ENCODE peak calls at places on chromosomes 7 and 10, in ten cellular contexts. B, U, X, K, Q, J, R, Z, M and H are unnamed samples.
A peak's percentile ranks its signal among the peaks of the same experiment; 100 is the strongest.

GRCh38 chr10:98168766-98169165 is 34.3 kb downstream of the R3HCC1L start:
- DNase-seq in B (no peak), U (no peak), X (no peak), K (no peak), Q (no peak), J (no peak), R (no peak), Z (no peak), M (no peak), H (no peak)

GRCh38 chr10:30500963-30501504 is 67.0 kb downstream of the MAP3K8 start:
- DNase-seq in B (no peak), U (no peak), X (no peak), K (no peak), Q (no peak), J (no peak), R (no peak), Z (no peak), M (no peak), H (no peak)

GRCh38 chr10:91313-91712 is 42.2 kb upstream of the TUBB8 start:
- DNase-seq in B (no peak), U (no peak), X (no peak), K (no peak), Q (no peak), J (no peak), R (no peak), Z (no peak), M (no peak), H (no peak)

GRCh38 chr7:38524786-38525185 is 106.4 kb downstream of the AMPH start:
- DNase-seq in B (peak; percentile 1), U (no peak), X (no peak), K (no peak), Q (no peak), J (no peak), R (no peak), Z (no peak), M (no peak), H (no peak)

GRCh38 chr7:128459394-128459878 is 3.8 kb downstream of the HILPDA start:
- DNase-seq in B (peak; percentile 52), U (peak; percentile 29), X (no peak), K (peak; percentile 22), Q (peak; percentile 61), J (peak; percentile 19), R (peak; percentile 71), Z (no peak), M (peak; percentile 92), H (peak; percentile 88)

GRCh38 chr10:96496281-96496925 is 17.3 kb downstream of the TLL2 start:
- DNase-seq in B (no peak), U (no peak), X (no peak), K (no peak), Q (no peak), J (no peak), R (no peak), Z (no peak), M (no peak), H (peak; percentile 58)

GRCh38 chr10:98664329-98665042 is 217.8 kb upstream of the HPS1 start:
- DNase-seq in B (peak; percentile 16), U (peak; percentile 4), X (no peak), K (no peak), Q (peak; percentile 4), J (no peak), R (no peak), Z (no peak), M (peak; percentile 11), H (peak; percentile 53)

GRCh38 chr7:66928388-66928787 is 7.4 kb downstream of the TMEM248 start:
- DNase-seq in B (no peak), U (no peak), X (no peak), K (no peak), Q (no peak), J (no peak), R (no peak), Z (no peak), M (no peak), H (no peak)

GRCh38 chr7:98289333-98289875 is 7.9 kb downstream of the BRI3 start:
- DNase-seq in B (no peak), U (no peak), X (no peak), K (no peak), Q (no peak), J (no peak), R (no peak), Z (no peak), M (no peak), H (no peak)

GRCh38 chr10:80579370-80579769 is 41.7 kb downstream of the SH2D4B start:
- DNase-seq in B (no peak), U (no peak), X (no peak), K (no peak), Q (no peak), J (no peak), R (no peak), Z (no peak), M (no peak), H (no peak)

GRCh38 chr10:824497-824896 is 107.0 kb downstream of the LARP4B start:
- DNase-seq in B (no peak), U (no peak), X (no peak), K (no peak), Q (no peak), J (no peak), R (no peak), Z (no peak), M (no peak), H (no peak)

GRCh38 chr7:114502454-114503254 is 88.0 kb downstream of the FOXP2 start:
- DNase-seq in B (no peak), U (no peak), X (no peak), K (no peak), Q (no peak), J (no peak), R (no peak), Z (no peak), M (no peak), H (peak; percentile 62)

GRCh38 chr10:115093286-115093775 is at the start of gene ATRNL1:
- DNase-seq in B (peak; percentile 7), U (no peak), X (no peak), K (no peak), Q (no peak), J (no peak), R (no peak), Z (peak; percentile 69), M (no peak), H (peak; percentile 17)

GRCh38 chr7:36747251-36747968 is 23.1 kb upstream of the AOAH start:
- DNase-seq in B (peak; percentile 55), U (no peak), X (peak; percentile 10), K (no peak), Q (no peak), J (no peak), R (no peak), Z (no peak), M (no peak), H (no peak)